ENCODE peak calls at places on chromosomes 7 and 10, in ten cellular contexts. W is stimulated activated CD8-positive, alpha-beta memory T cell treated with anti-CD3 and anti-CD28 coated beads, Interleukin-4, amount 100 ng/mL, for 1 hour; S is ELF-1; V is A172; N is uterus; T is RWPE1; B is activated naive CD8-positive, alpha-beta T cell treated with anti-CD3 and anti-CD28 coated beads, Interleukin-2, amount 50 U/mL, for 24 hours; U is pons; P is GM12865; D is T1000. E is an unnamed sample.
A peak's percentile ranks its signal among the peaks of the same experiment; 100 is the strongest.

GRCh38 chr7:130595986-130596385 is 72.6 kb downstream of the COPG2 start:
- DNase-seq in W (no peak), S (no peak), V (peak; percentile 8), N (no peak), T (no peak), B (no peak), U (no peak), P (no peak), D (no peak), E (no peak)

GRCh38 chr7:87984088-87984487 is 50.0 kb downstream of the ADAM22 start:
- DNase-seq in W (no peak), S (no peak), V (no peak), N (no peak), T (no peak), B (no peak), U (no peak), P (peak; percentile 19), D (no peak), E (no peak)

GRCh38 chr10:7027913-7028808 is 382.7 kb downstream of the SFMBT2 start:
- DNase-seq in W (no peak), S (no peak), V (peak; percentile 67), N (no peak), T (peak; percentile 64), B (no peak), U (no peak), P (peak; percentile 3), D (no peak), E (no peak)

GRCh38 chr7:74223711-74224510 is 14.1 kb downstream of the LAT2 start:
- DNase-seq in W (no peak), S (no peak), V (peak; percentile 46), N (no peak), T (no peak), B (no peak), U (no peak), P (no peak), D (no peak), E (no peak)

GRCh38 chr7:94088560-94088959 is 84.4 kb upstream of the BET1 start:
- DNase-seq in W (no peak), S (no peak), V (no peak), N (no peak), T (no peak), B (no peak), U (peak; percentile 2), P (no peak), D (no peak), E (no peak)

GRCh38 chr7:55253188-55253587 is 111.9 kb upstream of the LANCL2 start:
- DNase-seq in W (no peak), S (no peak), V (no peak), N (no peak), T (no peak), B (no peak), U (no peak), P (no peak), D (no peak), E (no peak)

GRCh38 chr7:107676249-107676648 is 15.6 kb downstream of the SLC26A4 start:
- DNase-seq in W (no peak), S (no peak), V (no peak), N (no peak), T (no peak), B (no peak), U (no peak), P (no peak), D (no peak), E (no peak)

GRCh38 chr10:13987472-13987871 is 343.3 kb downstream of the FRMD4A start:
- DNase-seq in W (no peak), S (no peak), V (peak; percentile 91), N (no peak), T (peak; percentile 23), B (no peak), U (peak; percentile 32), P (peak; percentile 61), D (peak; percentile 63), E (no peak)

GRCh38 chr7:28802450-28802849 is 155.7 kb downstream of the TRIL start:
- DNase-seq in W (no peak), S (no peak), V (no peak), N (no peak), T (no peak), B (no peak), U (no peak), P (no peak), D (no peak), E (no peak)

GRCh38 chr7:31261373-31261772 is 79.2 kb downstream of the NEUROD6 start:
- DNase-seq in W (no peak), S (peak; percentile 35), V (no peak), N (no peak), T (no peak), B (no peak), U (no peak), P (no peak), D (no peak), E (peak; percentile 27)

GRCh38 chr7:66348959-66349358 is 143.8 kb downstream of the TPST1 start:
- DNase-seq in W (no peak), S (no peak), V (no peak), N (no peak), T (no peak), B (no peak), U (no peak), P (no peak), D (no peak), E (no peak)

GRCh38 chr7:74581916-74582440 is 75.5 kb upstream of the GTF2I start:
- DNase-seq in W (no peak), S (no peak), V (no peak), N (no peak), T (peak; percentile 41), B (no peak), U (no peak), P (no peak), D (no peak), E (no peak)

GRCh38 chr7:150948791-150949251 is 29.3 kb downstream of the KCNH2 start:
- DNase-seq in W (no peak), S (no peak), V (no peak), N (no peak), T (no peak), B (no peak), U (no peak), P (no peak), D (no peak), E (no peak)

GRCh38 chr7:98870071-98870651 is 347 bp upstream of the TMEM130 start:
- DNase-seq in W (no peak), S (peak; percentile 46), V (peak; percentile 64), N (peak; percentile 35), T (peak; percentile 43), B (peak; percentile 79), U (peak; percentile 9), P (peak; percentile 82), D (peak; percentile 45), E (peak; percentile 88)

GRCh38 chr7:117283371-117283770 is 39.5 kb downstream of the WNT2 start:
- DNase-seq in W (no peak), S (peak; percentile 5), V (peak; percentile 21), N (no peak), T (no peak), B (no peak), U (no peak), P (no peak), D (no peak), E (no peak)

GRCh38 chr10:14156101-14156500 is 174.6 kb downstream of the FRMD4A start:
- DNase-seq in W (no peak), S (no peak), V (no peak), N (no peak), T (no peak), B (no peak), U (no peak), P (no peak), D (no peak), E (no peak)

GRCh38 chr7:152902054-152902453 is 142.5 kb downstream of the ACTR3B start:
- DNase-seq in W (no peak), S (no peak), V (no peak), N (no peak), T (no peak), B (no peak), U (no peak), P (no peak), D (no peak), E (no peak)

GRCh38 chr10:86443936-86444335 is 77.3 kb upstream of the GRID1 start:
- DNase-seq in W (no peak), S (no peak), V (peak; percentile 56), N (no peak), T (no peak), B (no peak), U (no peak), P (no peak), D (no peak), E (no peak)

GRCh38 chr10:35306852-35307251 is 29.5 kb upstream of the CCNY start:
- DNase-seq in W (no peak), S (peak; percentile 82), V (peak; percentile 66), N (no peak), T (peak; percentile 80), B (no peak), U (no peak), P (no peak), D (no peak), E (no peak)

GRCh38 chr7:44517175-44517574 is 24.0 kb downstream of the NPC1L1 start:
- DNase-seq in W (no peak), S (no peak), V (no peak), N (no peak), T (no peak), B (no peak), U (no peak), P (no peak), D (no peak), E (no peak)

GRCh38 chr10:100825325-100825875 is 80.0 kb downstream of the PAX2 start:
- DNase-seq in W (no peak), S (no peak), V (no peak), N (no peak), T (no peak), B (no peak), U (no peak), P (no peak), D (no peak), E (no peak)

GRCh38 chr7:33062023-33062781 is at the start of gene NT5C3A:
- DNase-seq in W (peak; percentile 3), S (peak; percentile 73), V (peak; percentile 41), N (no peak), T (peak; percentile 70), B (peak; percentile 49), U (peak; percentile 17), P (peak; percentile 39), D (no peak), E (peak; percentile 64)

GRCh38 chr10:22335204-22335956 is 9.9 kb upstream of the SPAG6 start:
- DNase-seq in W (no peak), S (peak; percentile 74), V (no peak), N (peak; percentile 31), T (no peak), B (peak; percentile 52), U (peak; percentile 44), P (peak; percentile 94), D (no peak), E (peak; percentile 78)

GRCh38 chr7:121442845-121443244 is 46.7 kb upstream of the FAM3C start:
- DNase-seq in W (no peak), S (peak; percentile 68), V (no peak), N (no peak), T (peak; percentile 36), B (peak; percentile 3), U (no peak), P (no peak), D (no peak), E (no peak)

GRCh38 chr10:103584216-103585010 is 90.9 kb downstream of the NEURL1 start:
- DNase-seq in W (peak; percentile 8), S (peak; percentile 56), V (no peak), N (no peak), T (peak; percentile 82), B (peak; percentile 60), U (no peak), P (no peak), D (no peak), E (peak; percentile 69)

GRCh38 chr10:97042716-97043562 is 142.8 kb downstream of the SLIT1 start:
- DNase-seq in W (no peak), S (no peak), V (no peak), N (no peak), T (no peak), B (no peak), U (no peak), P (no peak), D (no peak), E (no peak)

GRCh38 chr10:6891924-6892323 is 311.8 kb upstream of the PRKCQ start:
- DNase-seq in W (no peak), S (no peak), V (no peak), N (no peak), T (no peak), B (no peak), U (no peak), P (no peak), D (no peak), E (no peak)

GRCh38 chr7:116772926-116773749 is 89.2 kb upstream of the CAPZA2 start:
- DNase-seq in W (no peak), S (no peak), V (no peak), N (no peak), T (no peak), B (no peak), U (no peak), P (no peak), D (no peak), E (peak; percentile 38)